ENCODE peak calls at places on chromosomes 5 and 9, in four cellular contexts. G, I, A and S are unnamed samples.

GRCh38 chr9:71683598-71684235 is 84.6 kb downstream of the CEMIP2 start:
- DNase-seq in A (no peak), G (no peak), I (peak), S (no peak)

GRCh38 chr5:172322028-172322965 is 38.7 kb upstream of the UBTD2 start:
- DNase-seq in I (no peak), A (peak), G (no peak), S (no peak)

GRCh38 chr5:160970605-160971191 is 118.7 kb upstream of the ATP10B start:
- DNase-seq in G (no peak), A (no peak), I (no peak), S (no peak)

GRCh38 chr5:142669479-142669878 is 16.4 kb downstream of the FGF1 start:
- DNase-seq in A (no peak), G (no peak), I (no peak), S (no peak)

GRCh38 chr9:94760646-94761045 is 34.1 kb downstream of the AOPEP start:
- DNase-seq in G (no peak), A (no peak), I (no peak), S (no peak)

GRCh38 chr5:139747583-139748504 is 47.8 kb upstream of the PSD2 start:
- DNase-seq in G (no peak), I (peak), A (no peak), S (peak)

GRCh38 chr9:134488901-134489280 is 152.7 kb upstream of the COL5A1 start:
- DNase-seq in A (no peak), I (no peak), G (no peak), S (no peak)

GRCh38 chr9:95731876-95732275 is 143.6 kb upstream of the ERCC6L2 start:
- DNase-seq in G (no peak), I (no peak), A (no peak), S (no peak)

GRCh38 chr9:17063535-17064135 is 71.2 kb upstream of the CNTLN start:
- DNase-seq in A (peak), G (peak), I (no peak), S (no peak)

GRCh38 chr5:111551569-111552275 is 39.4 kb upstream of the STARD4 start:
- DNase-seq in A (no peak), I (no peak), G (no peak), S (no peak)

GRCh38 chr9:120478208-120478607 is 101.8 kb downstream of the CDK5RAP2 start:
- DNase-seq in I (no peak), A (no peak), G (no peak), S (no peak)

GRCh38 chr9:128091144-128091543 is 23.1 kb downstream of the SLC25A25 start:
- DNase-seq in A (no peak), I (peak), G (no peak), S (peak)

GRCh38 chr9:75001719-75002421 is 26.2 kb downstream of the CARNMT1 start:
- DNase-seq in G (peak), I (no peak), A (peak), S (peak)

GRCh38 chr9:120434532-120434931 is 145.4 kb downstream of the CDK5RAP2 start:
- DNase-seq in G (no peak), I (no peak), A (no peak), S (no peak)

GRCh38 chr5:54608423-54609085 is 91.0 kb downstream of the SNX18 start:
- DNase-seq in I (no peak), G (no peak), A (no peak), S (no peak)

GRCh38 chr9:100134731-100135130 is 35.7 kb downstream of the INVS start:
- DNase-seq in G (no peak), I (no peak), A (no peak), S (no peak)

GRCh38 chr9:123322771-123323481 is 33.1 kb upstream of the CRB2 start:
- DNase-seq in A (no peak), I (no peak), G (no peak), S (no peak)

GRCh38 chr9:126170286-126170823 is 156.3 kb upstream of the MVB12B start:
- DNase-seq in I (no peak), G (no peak), A (no peak), S (no peak)

GRCh38 chr5:60339691-60340191 is 360.2 kb downstream of the DEPDC1B start:
- DNase-seq in I (no peak), A (no peak), G (no peak), S (no peak)

GRCh38 chr5:148880696-148881095 is 54.3 kb downstream of the ADRB2 start:
- DNase-seq in I (no peak), G (no peak), A (no peak), S (no peak)

GRCh38 chr9:113566011-113566711 is 102.6 kb downstream of the RGS3 start:
- DNase-seq in I (no peak), A (no peak), G (no peak), S (no peak)

GRCh38 chr5:178114325-178115135 is 1.2 kb downstream of the N4BP3 start:
- DNase-seq in A (no peak), I (no peak), G (no peak), S (no peak)
- TF ChIP-seq PHF8 in A (no peak), I (no peak), G (no peak), S (no peak)

GRCh38 chr5:17154211-17154996 is 63.0 kb upstream of the BASP1 start:
- DNase-seq in I (no peak), A (no peak), G (peak), S (no peak)
- TF ChIP-seq PHF8 in I (no peak), A (no peak), G (no peak), S (no peak)

GRCh38 chr5:116360008-116360853 is 214.4 kb downstream of the SEMA6A start:
- DNase-seq in I (no peak), A (no peak), G (no peak), S (no peak)
- TF ChIP-seq PHF8 in I (no peak), A (no peak), G (no peak), S (no peak)

GRCh38 chr9:31808770-31809169 is 575.7 kb upstream of the ACO1 start:
- DNase-seq in G (no peak), I (no peak), A (no peak), S (no peak)

DNA sequence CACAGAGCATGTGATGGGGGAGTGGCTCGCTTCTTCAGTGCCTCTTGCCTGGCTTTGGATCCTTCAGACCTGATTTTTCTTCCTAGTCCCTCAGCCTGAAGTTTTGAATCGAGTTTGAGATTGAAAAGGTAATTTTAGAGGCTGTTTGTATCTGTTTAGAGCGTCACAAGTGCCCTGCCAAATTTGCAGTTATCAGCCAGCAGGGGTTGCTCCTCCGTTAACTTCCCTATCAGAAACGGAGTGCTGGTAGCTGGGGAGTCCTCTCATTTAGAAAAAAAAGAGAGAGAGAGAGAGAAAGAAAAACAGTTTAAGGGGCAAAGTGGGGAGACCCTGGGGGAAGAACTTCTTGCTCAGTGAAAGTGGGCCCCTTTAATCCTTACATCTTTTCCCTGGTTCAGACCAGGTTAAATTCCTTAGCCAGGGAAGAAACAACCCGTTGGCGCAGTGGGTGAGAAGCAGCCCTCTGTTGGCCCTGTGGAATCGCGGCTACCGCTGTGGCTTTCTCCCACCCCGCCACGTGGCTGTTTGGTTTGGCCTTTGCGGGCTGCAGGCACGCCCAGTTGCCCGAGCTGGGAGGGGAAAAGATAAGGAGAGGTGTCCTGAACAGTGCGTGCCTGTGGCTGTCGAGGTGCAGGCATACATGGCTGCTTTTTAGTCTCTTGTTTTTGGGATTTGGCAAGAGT is 576.7 kb upstream of the ACO1 start:
- DNase-seq in A (peak), G (no peak), I (peak), S (peak)
- TF ChIP-seq PHF8 in A (no peak), G (no peak), I (no peak), S (no peak)

DNA sequence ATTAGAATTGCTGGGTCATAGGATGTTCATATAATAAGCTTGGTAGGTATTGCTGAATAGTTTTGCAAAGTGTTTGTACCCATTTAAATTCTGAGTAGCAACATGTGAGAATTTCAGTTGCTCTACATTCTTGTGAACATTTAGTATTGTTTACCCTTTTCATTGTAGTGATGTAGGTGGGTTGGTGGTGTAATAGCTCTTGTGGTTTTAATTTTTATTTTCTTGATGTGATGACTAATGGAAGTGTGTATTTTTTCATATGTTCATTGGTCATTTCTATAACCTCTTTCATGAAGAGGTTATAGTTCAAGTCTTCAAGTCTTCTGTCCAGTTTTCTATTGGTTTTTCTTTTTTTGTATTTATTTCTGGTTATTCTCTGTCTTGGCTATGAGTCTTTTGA is 34.4 kb downstream of the RASA1 start:
- DNase-seq in A (no peak), I (no peak), G (no peak), S (no peak)
- TF ChIP-seq PHF8 in A (no peak), I (no peak), G (no peak), S (no peak)

GRCh38 chr5:39362646-39363045 is 1.6 kb downstream of the C9 start:
- DNase-seq in G (no peak), A (no peak), I (no peak), S (no peak)
- TF ChIP-seq PHF8 in G (no peak), A (no peak), I (no peak), S (no peak)

DNA sequence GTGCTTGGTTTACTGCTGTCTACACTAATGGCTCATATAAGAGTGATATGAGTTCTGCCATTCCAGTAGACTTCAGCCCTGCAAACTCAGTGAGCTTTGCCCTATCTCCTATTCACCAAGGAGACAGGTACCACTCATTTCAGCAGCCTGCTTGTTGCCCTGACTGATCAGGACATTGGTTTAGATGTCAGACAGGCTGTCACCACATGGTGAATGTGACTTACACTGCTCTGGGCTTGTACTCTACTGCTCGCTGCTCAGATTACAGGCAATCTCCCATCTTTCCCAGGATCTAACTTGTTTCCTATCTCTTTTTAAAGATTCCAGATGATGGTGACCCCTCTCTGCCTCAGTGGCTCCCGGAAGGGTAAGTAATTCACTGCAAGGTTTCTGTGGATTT is 123.3 kb upstream of the RUSC2 start:
- DNase-seq in G (no peak), I (no peak), A (no peak), S (no peak)
- TF ChIP-seq PHF8 in G (no peak), I (no peak), A (no peak), S (no peak)